ENCODE peak calls at places on chromosomes 11 and 22, in four cellular contexts. Q, S, G and E are unnamed samples.

GRCh38 chr11:129608711-129609110 is 206.9 kb upstream of the TMEM45B start:
- DNase-seq in Q (no peak), S (no peak), G (no peak), E (no peak)

GRCh38 chr11:12508151-12508740 is 130.9 kb downstream of the PARVA start:
- DNase-seq in G (peak), S (no peak), Q (no peak), E (peak)

GRCh38 chr22:46587492-46588278 is 32.5 kb upstream of the GRAMD4 start:
- DNase-seq in S (no peak), Q (no peak), G (no peak), E (no peak)

GRCh38 chr22:49351761-49352221 is 475.9 kb downstream of the BRD1 start:
- DNase-seq in G (no peak), S (no peak), Q (no peak), E (no peak)

GRCh38 chr11:8098361-8098760 is 17.4 kb downstream of the TUB start:
- DNase-seq in S (no peak), G (no peak), Q (no peak), E (no peak)

GRCh38 chr11:63761870-63762661 is 6.5 kb downstream of the ZFTA start:
- DNase-seq in G (no peak), Q (peak), S (no peak), E (no peak)

GRCh38 chr11:60859616-60860250 is 4.0 kb upstream of the PTGDR2 start:
- DNase-seq in S (no peak), G (no peak), Q (no peak), E (no peak)

GRCh38 chr11:3905080-3905953 is 49.9 kb downstream of the STIM1 start:
- DNase-seq in G (no peak), Q (peak), S (peak), E (no peak)

GRCh38 chr11:13358871-13359270 is 81.3 kb downstream of the BMAL1 start:
- DNase-seq in G (no peak), S (no peak), Q (no peak), E (no peak)

GRCh38 chr11:106152824-106153223 is 75.4 kb downstream of the AASDHPPT start:
- DNase-seq in G (no peak), S (no peak), Q (no peak), E (no peak)

GRCh38 chr11:72814831-72815618 is 814 bp downstream of the ATG16L2 start:
- DNase-seq in S (peak), Q (peak), G (peak), E (no peak)

GRCh38 chr11:8230178-8230859 is 33.4 kb downstream of the LMO1 start:
- DNase-seq in G (no peak), Q (peak), S (no peak), E (no peak)

GRCh38 chr11:14357843-14358728 is 897 bp downstream of the RRAS2 start:
- DNase-seq in G (peak), Q (peak), S (peak), E (no peak)

GRCh38 chr11:12680246-12680939 is 6.2 kb downstream of the TEAD1 start:
- DNase-seq in Q (peak), G (no peak), S (peak), E (peak)

GRCh38 chr11:66581261-66581660 is 11.6 kb downstream of the CCDC87 start:
- DNase-seq in G (no peak), S (no peak), Q (no peak), E (no peak)

GRCh38 chr11:66579017-66579606 is 10.7 kb upstream of the CTSF start:
- DNase-seq in Q (peak), S (peak), G (peak), E (no peak)

GRCh38 chr11:66586136-66586535 is 6.7 kb downstream of the CCDC87 start:
- DNase-seq in G (no peak), S (peak), Q (no peak), E (no peak)

GRCh38 chr11:66580803-66581202 is 12.1 kb downstream of the CCDC87 start:
- DNase-seq in G (no peak), Q (no peak), S (no peak), E (no peak)
- H3K4me3 ChIP-seq in G (no peak), Q (no peak), S (no peak), E (no peak)

DNA sequence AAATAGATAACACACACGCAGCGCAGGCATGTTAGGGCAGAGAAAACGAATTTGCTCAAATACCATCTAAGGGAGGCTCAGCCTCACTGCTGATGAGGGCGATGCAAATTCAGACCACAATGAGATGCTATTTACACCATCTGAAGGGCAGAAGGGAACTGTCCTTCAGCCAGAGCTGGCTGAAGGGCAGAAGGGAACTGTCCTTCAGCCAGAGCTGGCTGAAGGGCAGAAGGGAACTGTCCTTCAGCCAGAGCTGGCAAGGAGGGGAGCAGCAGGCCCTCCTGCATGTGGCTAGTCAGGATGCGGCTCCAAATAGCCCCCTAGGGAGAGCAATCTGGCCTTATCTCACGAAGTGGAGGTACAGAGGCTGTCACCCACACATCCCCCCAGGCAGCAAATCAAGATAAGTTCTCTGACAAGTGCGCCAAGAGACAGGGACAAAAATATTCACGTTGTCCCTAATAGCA is 7.5 kb upstream of the SLC39A13 start:
- DNase-seq in Q (no peak), G (no peak), S (no peak), E (no peak)
- TF ChIP-seq POLR2AphosphoS5 in Q (no peak), G (no peak), S (no peak), E (no peak)

GRCh38 chr22:39556970-39557811 is 13.4 kb upstream of the CACNA1I start:
- DNase-seq in S (no peak), G (no peak), Q (peak), E (no peak)
- TF ChIP-seq EZH2 in S (peak), G (peak), Q (peak), E (no peak)

DNA sequence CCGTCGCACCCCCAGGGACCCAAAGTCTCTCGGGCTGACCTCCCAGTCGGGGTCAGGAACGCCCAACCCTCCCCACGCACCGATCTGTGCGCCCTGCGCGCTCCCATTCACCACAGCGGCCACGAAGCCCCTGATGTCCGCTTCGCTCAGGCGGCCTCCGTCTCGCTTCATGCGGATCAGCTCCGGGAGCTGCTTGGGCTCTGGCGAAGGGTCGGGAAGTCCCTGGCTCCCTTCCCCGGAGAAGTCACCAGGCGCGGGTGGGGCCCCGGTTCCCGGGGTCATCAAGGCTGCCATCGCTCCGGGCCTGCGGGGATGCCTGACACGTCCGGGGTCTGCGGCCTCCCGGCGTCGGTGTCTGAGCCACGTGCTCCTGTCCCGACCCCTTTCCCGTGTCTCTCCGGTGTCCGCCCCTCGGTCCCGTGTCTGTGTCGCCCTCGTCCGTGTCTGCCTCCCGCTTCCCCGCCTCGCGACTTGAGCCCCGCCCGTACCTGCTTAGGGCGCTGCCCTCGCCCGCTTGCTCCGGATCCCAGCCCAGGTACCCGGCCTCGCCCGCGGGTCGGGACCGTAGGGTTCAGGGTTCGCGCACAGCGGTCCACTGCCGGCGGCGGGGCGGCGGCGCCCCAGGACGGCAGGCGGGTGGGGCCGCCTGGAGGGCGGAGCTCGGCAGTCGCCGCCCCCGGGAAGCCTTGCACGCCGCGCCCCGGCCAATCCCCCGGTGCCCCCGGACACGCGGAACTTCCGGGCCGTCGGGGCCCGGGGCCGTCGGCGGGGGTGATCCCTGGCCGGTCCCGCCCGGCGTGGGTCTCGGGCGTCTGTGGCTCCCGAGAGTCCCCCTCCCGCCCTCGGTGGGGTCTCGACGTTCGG is at the start of gene TYMP:
- DNase-seq in S (peak), Q (peak), G (no peak), E (no peak)
- H3K4me3 ChIP-seq in S (peak), Q (peak), G (no peak), E (peak)

DNA sequence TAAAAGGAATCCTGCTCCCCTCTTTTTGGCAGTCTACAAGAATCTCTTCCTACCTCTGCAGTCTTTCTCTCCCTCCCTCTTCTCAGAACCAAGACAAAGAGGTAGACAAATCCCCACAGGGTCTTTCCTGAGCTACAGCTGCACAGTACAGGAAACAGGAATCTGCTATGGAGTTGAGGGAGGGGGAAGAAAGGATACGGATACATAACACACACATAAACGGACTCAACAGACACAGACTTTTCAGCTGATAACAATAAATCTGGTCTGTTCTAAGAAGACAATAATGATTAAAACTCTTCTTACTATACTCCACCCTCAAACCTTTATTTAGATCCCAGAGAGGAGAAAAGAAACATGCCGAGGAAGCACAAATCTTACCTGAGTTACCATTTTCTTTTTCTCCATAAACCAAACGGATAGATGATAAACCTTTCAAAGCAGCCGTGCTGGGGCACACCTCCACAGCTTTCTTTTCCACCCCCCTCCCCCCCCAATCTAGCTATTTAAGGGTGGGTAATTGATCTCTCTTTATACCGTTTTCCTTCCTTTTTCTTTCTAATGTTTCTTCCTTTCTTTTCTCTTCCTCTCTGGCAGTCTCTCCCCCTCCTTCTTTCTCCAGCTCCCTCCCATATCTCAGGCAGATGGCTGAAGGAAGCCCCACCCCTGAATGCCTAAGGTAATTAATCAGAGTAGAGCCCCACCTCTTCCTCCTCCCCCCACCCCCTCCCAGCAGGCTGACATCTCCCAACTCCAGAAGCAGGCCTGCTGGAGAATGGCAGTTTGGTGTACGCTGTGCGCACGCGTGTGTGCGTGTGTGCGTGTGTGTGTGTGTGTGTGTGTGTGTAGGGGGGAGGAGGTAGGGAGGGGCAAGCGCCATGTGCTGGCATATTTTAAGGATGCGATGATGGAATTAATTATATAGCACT is 122.4 kb downstream of the APOL5 start:
- DNase-seq in Q (peak), S (no peak), G (peak), E (peak)
- TF ChIP-seq POLR2AphosphoS5 in Q (no peak), S (no peak), G (peak), E (peak)

DNA sequence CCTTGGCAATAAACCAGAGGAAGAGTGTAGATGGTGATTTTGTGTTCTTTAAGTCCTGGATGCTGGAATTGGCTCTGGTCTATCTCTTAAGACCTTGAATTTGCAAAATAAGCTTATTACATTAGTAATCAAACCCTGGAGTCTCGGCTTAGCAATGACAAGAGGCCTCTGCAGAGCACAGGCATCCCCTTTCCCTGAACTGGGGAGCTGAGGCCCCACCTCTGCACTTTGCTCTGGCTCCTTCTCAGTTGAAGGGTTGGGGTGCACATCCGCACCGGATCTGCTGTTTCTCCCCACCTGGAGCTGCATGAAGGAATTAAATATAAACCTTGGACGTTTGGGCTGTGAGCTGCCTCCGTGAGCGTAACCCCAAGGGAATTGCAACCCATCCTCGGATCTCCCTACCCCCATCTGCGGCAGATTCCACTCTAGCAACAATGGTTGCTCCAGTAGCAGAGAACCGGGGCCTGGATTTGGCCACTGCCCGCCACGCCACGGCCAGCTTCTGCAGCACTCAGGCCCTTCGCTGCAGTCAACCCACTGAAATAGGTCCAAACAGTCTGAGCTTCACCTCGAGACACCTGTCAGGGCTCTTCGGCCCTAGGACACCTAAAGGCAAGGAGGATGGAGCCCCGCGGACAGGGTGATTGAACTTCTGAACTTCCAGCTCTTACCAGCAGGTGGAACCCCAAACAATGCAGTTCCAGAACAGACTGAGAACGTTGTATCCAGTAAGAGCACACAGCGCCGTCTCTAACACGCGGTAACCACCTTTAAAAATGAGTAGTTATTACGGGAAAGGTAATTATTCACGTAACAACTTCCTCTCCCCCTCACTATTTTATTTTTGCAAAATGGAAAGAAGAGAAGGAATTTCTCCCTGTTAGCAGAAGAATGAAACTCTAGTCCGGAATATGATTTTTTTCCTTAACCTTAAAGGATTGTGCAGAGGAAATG is 54.8 kb upstream of the CAPRIN1 start:
- DNase-seq in S (peak), Q (peak), G (peak), E (no peak)
- TF ChIP-seq EZH2 in S (no peak), Q (no peak), G (peak), E (no peak)

GRCh38 chr11:19777032-19777341 is 64.3 kb downstream of the NAV2 start:
- DNase-seq in Q (no peak), G (no peak), S (no peak), E (no peak)

GRCh38 chr11:19774817-19775600 is 62.4 kb downstream of the NAV2 start:
- DNase-seq in G (no peak), Q (no peak), S (no peak), E (no peak)

GRCh38 chr11:19775622-19776021 is 63.0 kb downstream of the NAV2 start:
- DNase-seq in G (no peak), Q (no peak), S (no peak), E (no peak)

GRCh38 chr11:19772480-19772879 is 59.8 kb downstream of the NAV2 start:
- DNase-seq in S (no peak), Q (peak), G (no peak), E (no peak)

DNA sequence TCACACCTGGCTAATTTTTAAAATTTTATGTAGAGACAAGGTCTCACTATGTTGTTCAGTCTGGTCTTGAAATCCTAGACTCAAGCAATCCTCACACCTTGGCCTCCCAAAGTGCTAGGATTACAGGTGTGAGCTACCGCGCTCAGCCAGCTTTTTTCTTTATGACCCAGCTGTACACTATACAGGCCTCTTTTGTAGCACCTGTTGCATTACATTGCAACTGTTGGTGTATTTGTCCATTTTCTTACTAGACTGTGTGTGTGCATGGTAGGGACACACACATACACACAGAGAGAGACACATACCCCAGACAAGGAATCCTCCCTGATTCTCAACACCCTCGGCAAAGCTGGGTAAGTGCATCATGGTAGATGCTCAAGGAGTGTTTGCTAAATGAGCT is 61.7 kb downstream of the NAV2 start:
- DNase-seq in Q (no peak), S (no peak), G (no peak), E (no peak)
- H3K4me3 ChIP-seq in Q (no peak), S (no peak), G (no peak), E (no peak)

GRCh38 chr22:29369460-29369859 is 18.9 kb downstream of the AP1B1 start:
- DNase-seq in G (peak), S (no peak), Q (peak), E (peak)
- TF ChIP-seq POLR2AphosphoS5 in G (no peak), S (no peak), Q (no peak), E (no peak)